ENCODE peak calls at places on chromosomes 6 and 20, in six cellular contexts. One of them, this sample, is unnamed.

GRCh38 chr20:50034567-50035170 is 51.9 kb downstream of the SNAI1 start:
- DNase-seq in EH: peak
- DNase-seq in effector CD8-positive, alpha-beta T cell: no peak
- DNase-seq in H9: no peak
- DNase-seq in nephron progenitor cell: no peak
- DNase-seq in GM13977: no peak
- DNase-seq in this sample: no peak

GRCh38 chr6:115551510-115551909 is 509.2 kb downstream of the FRK start:
- DNase-seq in EH: no peak
- DNase-seq in effector CD8-positive, alpha-beta T cell: no peak
- DNase-seq in H9: no peak
- DNase-seq in nephron progenitor cell: no peak
- DNase-seq in GM13977: no peak
- DNase-seq in this sample: peak

GRCh38 chr6:142680308-142680707 is 264.7 kb downstream of the HIVEP2 start:
- DNase-seq in EH: peak
- DNase-seq in effector CD8-positive, alpha-beta T cell: no peak
- DNase-seq in H9: no peak
- DNase-seq in nephron progenitor cell: no peak
- DNase-seq in GM13977: no peak
- DNase-seq in this sample: no peak

GRCh38 chr6:34791842-34792604 is at the start of gene BLTP3A:
- DNase-seq in EH: peak
- DNase-seq in effector CD8-positive, alpha-beta T cell: peak
- DNase-seq in H9: peak
- DNase-seq in nephron progenitor cell: peak
- DNase-seq in GM13977: peak
- DNase-seq in this sample: peak

GRCh38 chr6:150301871-150302800 is 66.7 kb upstream of the IYD start:
- DNase-seq in EH: peak
- DNase-seq in effector CD8-positive, alpha-beta T cell: no peak
- DNase-seq in H9: no peak
- DNase-seq in nephron progenitor cell: no peak
- DNase-seq in GM13977: peak
- DNase-seq in this sample: no peak

GRCh38 chr6:79076881-79077641 is 993 bp downstream of the PHIP start:
- DNase-seq in EH: peak
- DNase-seq in effector CD8-positive, alpha-beta T cell: peak
- DNase-seq in H9: peak
- DNase-seq in nephron progenitor cell: peak
- DNase-seq in GM13977: peak
- DNase-seq in this sample: peak

GRCh38 chr6:17601389-17601703 is 1.2 kb downstream of the FAM8A1 start:
- DNase-seq in EH: no peak
- DNase-seq in effector CD8-positive, alpha-beta T cell: no peak
- DNase-seq in H9: no peak
- DNase-seq in nephron progenitor cell: no peak
- DNase-seq in GM13977: no peak
- DNase-seq in this sample: no peak

GRCh38 chr20:33668087-33668790 is 1.5 kb downstream of the ACTL10 start:
- DNase-seq in EH: no peak
- DNase-seq in effector CD8-positive, alpha-beta T cell: peak
- DNase-seq in H9: no peak
- DNase-seq in nephron progenitor cell: peak
- DNase-seq in GM13977: peak
- DNase-seq in this sample: no peak

GRCh38 chr6:163338671-163339405 is 75.7 kb upstream of the QKI start:
- DNase-seq in EH: peak
- DNase-seq in effector CD8-positive, alpha-beta T cell: no peak
- DNase-seq in H9: no peak
- DNase-seq in nephron progenitor cell: no peak
- DNase-seq in GM13977: no peak
- DNase-seq in this sample: no peak

GRCh38 chr6:22043284-22043962 is 253.4 kb downstream of the PRL start:
- DNase-seq in EH: peak
- DNase-seq in effector CD8-positive, alpha-beta T cell: no peak
- DNase-seq in H9: no peak
- DNase-seq in nephron progenitor cell: no peak
- DNase-seq in GM13977: no peak
- DNase-seq in this sample: peak

GRCh38 chr6:43009124-43009523 is 4.6 kb downstream of the MEA1 start:
- DNase-seq in EH: peak
- DNase-seq in effector CD8-positive, alpha-beta T cell: peak
- DNase-seq in H9: no peak
- DNase-seq in nephron progenitor cell: peak
- DNase-seq in GM13977: peak
- DNase-seq in this sample: peak

This sample was measured in mesendoderm.